ENCODE peak calls at places on chromosome 4, in five cellular contexts. Z is HT1080; C is activated gamma-delta T cell treated with anti-CD3 and anti-CD28 coated beads, Interleukin-2, amount 50 U/mL, for 16 hours; X is fibroblast of gingiva; I is activated T-cell treated with anti-CD3 and anti-CD28 coated beads for 48 hours. U is an unnamed sample.

GRCh38 chr4:6342530-6343293 is 73.1 kb downstream of the WFS1 start:
- DNase-seq in Z (no peak), C (no peak), X (no peak), I (no peak), U (no peak)

GRCh38 chr4:72076562-72076961 is 44.8 kb downstream of the NPFFR2 start:
- DNase-seq in Z (peak; percentile 79), C (no peak), X (no peak), I (no peak), U (no peak)

GRCh38 chr4:159190646-159191045 is 87.8 kb downstream of the RAPGEF2 start:
- DNase-seq in Z (no peak), C (no peak), X (no peak), I (no peak), U (no peak)

GRCh38 chr4:16129336-16129735 is 45.5 kb upstream of the PROM1 start:
- DNase-seq in Z (no peak), C (no peak), X (no peak), I (no peak), U (no peak)

GRCh38 chr4:181685461-181685860 is 557.7 kb upstream of the TENM3 start:
- DNase-seq in Z (peak; percentile 67), C (no peak), X (peak; percentile 6), I (no peak), U (no peak)

GRCh38 chr4:38677466-38677865 is 13.5 kb downstream of the KLF3 start:
- DNase-seq in Z (no peak), C (no peak), X (no peak), I (no peak), U (peak; percentile 58)

GRCh38 chr4:20454440-20455037 is 202.8 kb downstream of the SLIT2 start:
- DNase-seq in Z (no peak), C (no peak), X (no peak), I (no peak), U (no peak)

GRCh38 chr4:182741054-182741453 is 176.1 kb downstream of the DCTD start:
- DNase-seq in Z (no peak), C (no peak), X (no peak), I (no peak), U (no peak)

GRCh38 chr4:100695871-100696270 is 178.0 kb upstream of the EMCN start:
- DNase-seq in Z (no peak), C (no peak), X (no peak), I (no peak), U (no peak)

GRCh38 chr4:113146876-113147358 is 97.5 kb downstream of the ANK2 start:
- DNase-seq in Z (no peak), C (no peak), X (peak; percentile 7), I (no peak), U (no peak)

GRCh38 chr4:169272265-169272886 is 1.6 kb upstream of the SH3RF1 start:
- DNase-seq in Z (peak; percentile 27), C (no peak), X (peak; percentile 79), I (no peak), U (no peak)

GRCh38 chr4:56099378-56099786 is 150.6 kb downstream of the CEP135 start:
- DNase-seq in Z (peak; percentile 69), C (no peak), X (no peak), I (no peak), U (no peak)

GRCh38 chr4:127138586-127138985 is 494.2 kb upstream of the INTU start:
- DNase-seq in Z (no peak), C (no peak), X (peak; percentile 81), I (no peak), U (no peak)

GRCh38 chr4:24067367-24067766 is 177.5 kb upstream of the PPARGC1A start:
- DNase-seq in Z (no peak), C (no peak), X (no peak), I (no peak), U (no peak)

GRCh38 chr4:32775049-32775448 is 2054.9 kb downstream of the PCDH7 start:
- DNase-seq in Z (peak; percentile 52), C (no peak), X (peak; percentile 1), I (no peak), U (no peak)

GRCh38 chr4:78704981-78705757 is 71.0 kb upstream of the BMP2K start:
- DNase-seq in Z (peak; percentile 67), C (no peak), X (peak; percentile 61), I (no peak), U (no peak)

GRCh38 chr4:48130100-48130499 is 4.0 kb downstream of the TXK start:
- DNase-seq in Z (no peak), C (no peak), X (no peak), I (no peak), U (no peak)

GRCh38 chr4:152024881-152025280 is 264.1 kb upstream of the GATB start:
- DNase-seq in Z (no peak), C (no peak), X (no peak), I (no peak), U (no peak)

GRCh38 chr4:128574706-128575105 is 234.8 kb upstream of the JADE1 start:
- DNase-seq in Z (peak; percentile 48), C (peak; percentile 50), X (peak; percentile 68), I (peak; percentile 60), U (peak; percentile 46)

GRCh38 chr4:115119804-115120352 is 6.5 kb upstream of the NDST4 start:
- DNase-seq in Z (no peak), C (no peak), X (no peak), I (no peak), U (no peak)

GRCh38 chr4:71377561-71377960 is 38.7 kb downstream of the SLC4A4 start:
- DNase-seq in Z (peak; percentile 70), C (no peak), X (no peak), I (no peak), U (no peak)

GRCh38 chr4:128775916-128776315 is 33.6 kb upstream of the JADE1 start:
- DNase-seq in Z (no peak), C (no peak), X (no peak), I (no peak), U (no peak)

GRCh38 chr4:122826596-122827257 is at the start of gene FGF2:
- DNase-seq in Z (peak; percentile 11), C (no peak), X (peak; percentile 84), I (peak; percentile 18), U (peak; percentile 15)

GRCh38 chr4:1202526-1203378 is 30.4 kb upstream of the SPON2 start:
- DNase-seq in Z (no peak), C (no peak), X (no peak), I (no peak), U (peak; percentile 26)

GRCh38 chr4:39526283-39526682 is 956 bp downstream of the UGDH start:
- DNase-seq in Z (no peak), C (no peak), X (no peak), I (no peak), U (no peak)

GRCh38 chr4:34043131-34043530 is 2201.2 kb downstream of the ARAP2 start:
- DNase-seq in Z (no peak), C (no peak), X (peak; percentile 4), I (no peak), U (no peak)

GRCh38 chr4:10437735-10438134 is 19.5 kb downstream of the ZNF518B start:
- DNase-seq in Z (no peak), C (no peak), X (no peak), I (no peak), U (no peak)

GRCh38 chr4:158065176-158065575 is 107.6 kb downstream of the GASK1B start:
- DNase-seq in Z (no peak), C (no peak), X (no peak), I (no peak), U (no peak)

GRCh38 chr4:93199492-93199891 is 629.1 kb upstream of the ATOH1 start:
- DNase-seq in Z (peak; percentile 59), C (no peak), X (peak; percentile 41), I (no peak), U (no peak)

GRCh38 chr4:102641796-102642195 is 119.0 kb downstream of the MANBA start:
- DNase-seq in Z (no peak), C (no peak), X (no peak), I (no peak), U (no peak)

GRCh38 chr4:24794111-24794860 is 1.1 kb upstream of the SOD3 start:
- DNase-seq in Z (no peak), C (no peak), X (peak; percentile 81), I (no peak), U (no peak)

GRCh38 chr4:141121101-141121500 is 12.2 kb downstream of the RNF150 start:
- DNase-seq in Z (no peak), C (no peak), X (no peak), I (no peak), U (no peak)

GRCh38 chr4:127575888-127576287 is 56.9 kb upstream of the INTU start:
- DNase-seq in Z (no peak), C (no peak), X (no peak), I (no peak), U (no peak)

GRCh38 chr4:158856852-158857251 is 88.0 kb downstream of the FNIP2 start:
- DNase-seq in Z (peak; percentile 29), C (no peak), X (peak; percentile 62), I (no peak), U (no peak)

GRCh38 chr4:153112071-153112460 is 92.2 kb upstream of the TRIM2 start:
- DNase-seq in Z (no peak), C (no peak), X (no peak), I (no peak), U (no peak)